ENCODE peak calls at places on chromosomes 12 and 14, in nine cellular contexts. D, A, L, H, E, C, U, Q and P are unnamed samples.

GRCh38 chr12:113882690-113883089 is 83.4 kb downstream of the RBM19 start:
- DNase-seq in H (no peak), C (no peak), D (no peak), Q (no peak), L (no peak), U (no peak), E (no peak), A (no peak), P (no peak)

GRCh38 chr14:25406818-25407217 is 356.9 kb upstream of the STXBP6 start:
- DNase-seq in U (peak; percentile 0), H (no peak), Q (peak; percentile 29), D (no peak), A (peak; percentile 56), C (no peak), E (peak; percentile 22), L (peak; percentile 8), P (no peak)

GRCh38 chr12:116609715-116610114 is 50.5 kb downstream of the MAP1LC3B2 start:
- DNase-seq in L (no peak), H (no peak), U (no peak), Q (no peak), C (no peak), A (peak; percentile 39), E (no peak), D (no peak), P (no peak)

GRCh38 chr12:128754275-128754674 is 69.5 kb downstream of the SLC15A4 start:
- DNase-seq in H (no peak), L (no peak), A (no peak), U (no peak), Q (peak; percentile 44), D (no peak), C (no peak), E (no peak), P (peak; percentile 72)

GRCh38 chr12:79531547-79531946 is 159.2 kb downstream of the PAWR start:
- DNase-seq in C (no peak), H (no peak), Q (no peak), E (no peak), L (no peak), U (no peak), D (no peak), A (no peak), P (no peak)

GRCh38 chr14:39592390-39592789 is 160.2 kb upstream of the FBXO33 start:
- DNase-seq in E (no peak), L (no peak), D (no peak), A (no peak), C (no peak), Q (no peak), U (no peak), H (no peak), P (no peak)

GRCh38 chr12:122421263-122421814 is 1.1 kb downstream of the CLIP1 start:
- DNase-seq in A (peak; percentile 61), D (peak; percentile 66), U (no peak), E (peak; percentile 50), L (no peak), H (peak; percentile 64), C (no peak), Q (peak; percentile 66), P (no peak)

GRCh38 chr12:49874142-49874897 is 29.4 kb downstream of the FAIM2 start:
- DNase-seq in L (no peak), Q (no peak), C (no peak), H (peak; percentile 34), E (no peak), U (no peak), D (no peak), A (no peak), P (no peak)

GRCh38 chr12:48351022-48351708 is 446 bp upstream of the ZNF641 start:
- DNase-seq in U (peak; percentile 39), H (peak; percentile 53), A (peak; percentile 68), C (peak; percentile 13), Q (peak; percentile 58), E (peak; percentile 66), D (no peak), L (peak; percentile 25), P (peak; percentile 49)

GRCh38 chr14:100846309-100846859 is 20.5 kb downstream of the MEG3 start:
- DNase-seq in U (no peak), E (no peak), L (no peak), C (no peak), A (no peak), Q (no peak), D (no peak), H (no peak), P (no peak)

GRCh38 chr12:132441871-132442863 is 47.8 kb upstream of the FBRSL1 start:
- DNase-seq in C (no peak), U (no peak), H (no peak), D (no peak), Q (no peak), L (no peak), E (no peak), A (no peak), P (no peak)

GRCh38 chr12:113470871-113471618 is 626 bp downstream of the LHX5 start:
- DNase-seq in A (no peak), L (no peak), D (peak; percentile 32), U (no peak), E (no peak), C (no peak), H (no peak), Q (no peak), P (no peak)

GRCh38 chr12:50283924-50284236 is 560 bp upstream of the LIMA1 start:
- DNase-seq in D (no peak), Q (no peak), L (no peak), E (peak; percentile 43), C (no peak), A (no peak), U (no peak), H (peak; percentile 47), P (no peak)

GRCh38 chr14:55301722-55302121 is 30.5 kb downstream of the FBXO34 start:
- DNase-seq in D (peak; percentile 31), Q (peak; percentile 80), U (no peak), A (no peak), L (no peak), H (peak; percentile 46), C (no peak), E (peak; percentile 44), P (peak; percentile 51)

GRCh38 chr14:26137161-26137560 is 460.7 kb downstream of the NOVA1 start:
- DNase-seq in E (no peak), A (no peak), H (no peak), U (no peak), D (no peak), C (no peak), Q (no peak), L (no peak), P (no peak)

GRCh38 chr12:3119192-3119744 is 42.1 kb downstream of the TSPAN9 start:
- DNase-seq in Q (no peak), U (no peak), E (peak; percentile 35), C (no peak), L (no peak), A (no peak), D (no peak), H (no peak), P (no peak)

GRCh38 chr14:104673481-104673880 is 15.9 kb upstream of the INF2 start:
- DNase-seq in Q (no peak), H (no peak), D (no peak), A (no peak), E (no peak), L (no peak), C (no peak), U (no peak), P (no peak)

GRCh38 chr12:110102255-110102654 is 21.9 kb upstream of the IFT81 start:
- DNase-seq in C (no peak), E (peak; percentile 53), L (peak; percentile 61), Q (peak; percentile 67), H (peak; percentile 73), U (no peak), D (peak; percentile 64), A (peak; percentile 50), P (peak; percentile 19)
- TF ChIP-seq CTCF in C (peak; percentile 30), E (peak; percentile 47), L (no peak), Q (peak; percentile 42), H (peak; percentile 21), U (peak; percentile 43), D (peak; percentile 66), A (no peak), P (peak; percentile 62)

DNA sequence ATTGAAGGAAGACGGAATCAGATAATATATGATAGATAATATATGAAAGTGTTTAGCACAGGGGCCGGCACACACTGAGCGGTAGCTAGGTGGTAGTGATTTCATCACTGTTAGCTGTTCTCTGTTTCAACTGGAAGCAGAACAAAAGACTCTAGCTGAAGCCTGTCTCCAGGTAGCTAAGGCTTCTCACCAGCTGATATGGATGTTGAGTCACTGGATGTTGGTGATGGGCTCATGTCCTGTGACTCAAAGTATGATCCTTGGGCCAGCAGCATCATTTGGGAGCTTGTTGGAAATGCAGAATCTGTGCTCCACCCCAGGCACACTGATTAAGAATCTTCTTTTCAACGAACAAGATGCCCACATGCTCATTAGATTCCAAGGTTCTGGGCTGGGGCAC is 21.6 kb upstream of the KCNA5 start:
- DNase-seq in E (no peak), U (no peak), D (no peak), Q (peak; percentile 80), H (no peak), L (no peak), C (no peak), A (no peak), P (no peak)
- H3K4me3 ChIP-seq in E (no peak overlapping the region), U (no peak overlapping the region), D (no peak overlapping the region), Q (no peak overlapping the region), H (no peak overlapping the region), L (no peak overlapping the region), C (no peak overlapping the region), A (no peak overlapping the region), P (no peak overlapping the region)

GRCh38 chr14:67133595-67134441 is 55.4 kb upstream of the GARIN2 start:
- DNase-seq in C (no peak), H (no peak), A (no peak), D (no peak), E (no peak), U (no peak), L (no peak), Q (no peak), P (no peak)

DNA sequence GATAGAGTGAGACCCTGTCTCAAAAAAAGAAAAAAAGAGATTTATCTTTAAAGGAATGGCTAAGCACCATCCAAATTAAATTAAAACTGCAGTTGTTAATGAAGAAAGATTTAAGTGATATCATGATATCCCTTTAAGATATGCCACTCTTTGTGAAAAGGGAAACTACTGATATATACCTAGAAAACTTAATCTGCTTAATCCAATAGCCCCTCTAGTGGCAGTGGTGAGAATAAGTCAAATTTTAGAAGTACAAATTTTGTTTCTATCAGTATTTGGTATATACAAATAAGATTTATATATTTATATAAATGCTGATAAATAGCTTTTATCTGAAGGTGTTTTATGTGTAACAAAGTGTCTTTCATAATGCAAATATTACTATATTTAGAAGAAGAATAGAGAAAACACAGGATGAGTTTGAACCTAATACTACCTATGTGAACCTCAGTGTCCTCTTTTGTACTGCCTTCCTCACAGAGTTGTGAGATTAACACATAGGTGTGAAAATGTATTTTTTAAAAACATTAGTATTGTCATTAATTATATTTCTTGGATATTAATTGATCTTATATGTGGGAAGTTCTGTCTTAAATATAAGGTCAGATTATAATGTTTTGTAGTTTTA is 51.4 kb upstream of the GARIN2 start:
- DNase-seq in U (no peak), Q (peak; percentile 13), E (peak; percentile 15), C (no peak), D (peak; percentile 13), H (peak; percentile 39), L (no peak), A (no peak), P (no peak)
- TF ChIP-seq CTCF in U (peak; percentile 57), Q (no peak), E (peak; percentile 66), C (peak; percentile 53), D (peak; percentile 61), H (no peak), L (no peak), A (peak; percentile 27), P (peak; percentile 55)

DNA sequence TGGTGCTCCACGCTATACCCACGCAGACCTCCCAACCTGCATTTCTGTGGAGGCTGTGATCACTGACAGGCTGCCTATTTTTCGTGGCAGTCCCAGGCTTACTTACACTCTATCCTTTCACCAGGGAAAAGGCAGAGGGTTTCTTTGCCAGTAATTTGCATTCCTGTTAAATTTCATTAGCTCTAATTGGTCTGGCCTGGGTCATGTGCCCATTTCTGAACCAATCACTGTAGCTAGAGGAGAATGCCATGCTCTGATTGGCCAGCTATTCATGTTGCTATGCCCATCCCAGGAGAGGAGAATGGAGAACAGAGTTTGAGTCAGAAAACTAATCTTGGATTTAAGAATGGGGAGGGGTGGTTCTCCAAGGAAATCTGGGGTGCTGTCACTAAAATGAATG is 43.2 kb upstream of the TUNAR start:
- DNase-seq in E (no peak), Q (no peak), U (no peak), D (peak; percentile 25), H (no peak), C (no peak), A (no peak), L (no peak), P (no peak)
- H3K4me3 ChIP-seq in E (no peak overlapping the region), Q (no peak overlapping the region), U (no peak overlapping the region), D (no peak overlapping the region), H (no peak overlapping the region), C (no peak overlapping the region), A (no peak overlapping the region), L (no peak overlapping the region), P (no peak overlapping the region)